ENCODE peak calls at places on chromosomes 7 and 10, in six cellular contexts. Q, D, P, U, N and T are unnamed samples.

GRCh38 chr7:138030679-138031351 is 28.9 kb upstream of the CREB3L2 start:
- DNase-seq in Q (no peak), D (no peak), P (no peak), U (no peak), N (no peak), T (no peak)

GRCh38 chr10:44975487-44976331 is 2.9 kb downstream of the DEPP1 start:
- DNase-seq in Q (peak), D (no peak), P (peak), U (peak), N (peak), T (no peak)

GRCh38 chr7:94450044-94450697 is 55.5 kb downstream of the COL1A2 start:
- DNase-seq in Q (no peak), D (no peak), P (no peak), U (no peak), N (no peak), T (no peak)

GRCh38 chr10:30786906-30787305 is 157.4 kb upstream of the LYZL2 start:
- DNase-seq in Q (no peak), D (no peak), P (no peak), U (no peak), N (no peak), T (no peak)

GRCh38 chr7:997404-998395 is 14.7 kb downstream of the CYP2W1 start:
- DNase-seq in Q (peak), D (peak), P (peak), U (no peak), N (no peak), T (no peak)

GRCh38 chr10:102170602-102171001 is 18.4 kb downstream of the NOLC1 start:
- DNase-seq in Q (no peak), D (no peak), P (no peak), U (no peak), N (no peak), T (no peak)

GRCh38 chr10:66167816-66168215 is 758.0 kb upstream of the LRRTM3 start:
- DNase-seq in Q (no peak), D (no peak), P (no peak), U (no peak), N (no peak), T (no peak)

GRCh38 chr10:31924833-31925232 is 3.8 kb downstream of the ARHGAP12 start:
- DNase-seq in Q (no peak), D (no peak), P (no peak), U (no peak), N (no peak), T (no peak)

GRCh38 chr10:103838851-103839512 is 16.4 kb downstream of the SH3PXD2A start:
- DNase-seq in Q (no peak), D (no peak), P (no peak), U (no peak), N (no peak), T (no peak)

GRCh38 chr7:99837649-99838361 is 10.0 kb downstream of the CYP3A43 start:
- DNase-seq in Q (no peak), D (no peak), P (no peak), U (peak), N (no peak), T (peak)

GRCh38 chr7:95737828-95738505 is 34.4 kb upstream of the DYNC1I1 start:
- DNase-seq in Q (no peak), D (no peak), P (no peak), U (no peak), N (no peak), T (no peak)

GRCh38 chr10:84715911-84716310 is 387.5 kb downstream of the CCSER2 start:
- DNase-seq in Q (peak), D (peak), P (peak), U (peak), N (peak), T (no peak)

GRCh38 chr10:110184363-110184762 is 23.0 kb upstream of the MXI1 start:
- DNase-seq in Q (no peak), D (no peak), P (no peak), U (no peak), N (peak), T (no peak)

GRCh38 chr7:3187378-3188040 is 113.5 kb upstream of the SDK1 start:
- DNase-seq in Q (no peak), D (no peak), P (no peak), U (no peak), N (no peak), T (no peak)

GRCh38 chr7:12674861-12675260 is 12.6 kb upstream of the ARL4A start:
- DNase-seq in Q (peak), D (no peak), P (peak), U (peak), N (peak), T (no peak)

GRCh38 chr7:129553861-129554530 is 51.7 kb downstream of the SMKR1 start:
- DNase-seq in Q (no peak), D (no peak), P (peak), U (no peak), N (no peak), T (no peak)

GRCh38 chr10:65765006-65765546 is 1160.8 kb upstream of the LRRTM3 start:
- DNase-seq in Q (no peak), D (no peak), P (no peak), U (no peak), N (no peak), T (no peak)

GRCh38 chr7:65812281-65812680 is 60.6 kb upstream of the VKORC1L1 start:
- DNase-seq in Q (no peak), D (no peak), P (no peak), U (no peak), N (no peak), T (no peak)

GRCh38 chr10:10056958-10057357 is 960.7 kb upstream of the CELF2 start:
- DNase-seq in Q (peak), D (no peak), P (no peak), U (no peak), N (no peak), T (no peak)

GRCh38 chr10:47340613-47341170 is 7.5 kb upstream of the RBP3 start:
- DNase-seq in Q (peak), D (peak), P (peak), U (peak), N (peak), T (peak)

GRCh38 chr10:14397069-14397468 is 66.3 kb upstream of the FRMD4A start:
- DNase-seq in Q (peak), D (no peak), P (no peak), U (no peak), N (no peak), T (no peak)

GRCh38 chr10:128863823-128864405 is 603.1 kb upstream of the MGMT start:
- DNase-seq in Q (no peak), D (no peak), P (no peak), U (no peak), N (peak), T (no peak)

GRCh38 chr10:19638173-19638872 is 177.9 kb upstream of the PLXDC2 start:
- DNase-seq in Q (no peak), D (no peak), P (no peak), U (peak), N (no peak), T (no peak)

GRCh38 chr7:28407643-28408042 is 4.7 kb upstream of the CREB5 start:
- DNase-seq in Q (no peak), D (no peak), P (no peak), U (no peak), N (no peak), T (no peak)

GRCh38 chr7:105975770-105976428 is 12.8 kb downstream of the CDHR3 start:
- DNase-seq in Q (no peak), D (no peak), P (no peak), U (no peak), N (no peak), T (no peak)

GRCh38 chr7:36547361-36547760 is 157.7 kb downstream of the ANLN start:
- DNase-seq in Q (no peak), D (no peak), P (no peak), U (no peak), N (no peak), T (no peak)

GRCh38 chr10:92480422-92480821 is 93.5 kb downstream of the IDE start:
- DNase-seq in Q (no peak), D (no peak), P (no peak), U (no peak), N (no peak), T (no peak)

GRCh38 chr7:2760098-2760889 is 72.3 kb downstream of the AMZ1 start:
- DNase-seq in Q (peak), D (peak), P (peak), U (peak), N (no peak), T (no peak)

GRCh38 chr7:4998830-4999768 is 40.1 kb upstream of the MMD2 start:
- DNase-seq in Q (no peak), D (no peak), P (no peak), U (no peak), N (no peak), T (no peak)

GRCh38 chr7:4996696-4997222 is 37.8 kb upstream of the MMD2 start:
- DNase-seq in Q (peak), D (no peak), P (no peak), U (no peak), N (no peak), T (no peak)

GRCh38 chr7:4995429-4995969 is 36.5 kb upstream of the MMD2 start:
- DNase-seq in Q (no peak), D (no peak), P (no peak), U (no peak), N (no peak), T (no peak)

GRCh38 chr7:5001003-5001402 is 42.0 kb upstream of the MMD2 start:
- DNase-seq in Q (no peak), D (no peak), P (no peak), U (peak), N (no peak), T (no peak)

GRCh38 chr7:4998244-4998643 is 39.3 kb upstream of the MMD2 start:
- DNase-seq in Q (no peak), D (no peak), P (no peak), U (no peak), N (no peak), T (no peak)
- TF ChIP-seq CREB1 in Q (no peak), D (no peak), P (no peak), U (no peak), N (no peak), T (no peak)

GRCh38 chr10:122632031-122632430 is 67.6 kb downstream of the C10orf120 start:
- DNase-seq in Q (no peak), D (no peak), P (no peak), U (no peak), N (no peak), T (no peak)
- TF ChIP-seq CREB1 in Q (no peak), D (no peak), P (no peak), U (no peak), N (no peak), T (no peak)

GRCh38 chr7:98802781-98803110 is 67.1 kb downstream of the TMEM130 start:
- DNase-seq in Q (no peak), D (no peak), P (no peak), U (no peak), N (no peak), T (peak)
- TF ChIP-seq CREB1 in Q (no peak), D (no peak), P (no peak), U (no peak), N (no peak), T (no peak)

GRCh38 chr10:97690138-97690537 is 3.1 kb upstream of the AVPI1 start:
- DNase-seq in Q (no peak), D (no peak), P (no peak), U (no peak), N (no peak), T (no peak)
- TF ChIP-seq CREB1 in Q (no peak), D (no peak), P (no peak), U (no peak), N (no peak), T (no peak)